ENCODE peak calls at places on chromosomes 11 and 22, in nine cellular contexts. Y is heart left ventricle, U is transverse colon, F is right lobe of liver, V is IMR-90, Q is stomach, Z is prostate gland, X is body of pancreas, D is ovary. W is an unnamed sample.

GRCh38 chr11:78961186-78961782 is 386.6 kb upstream of the NARS2 start:
- DNase-seq in D (no peak), Z (peak; percentile 44), X (peak; percentile 64), V (peak; percentile 46), Q (peak; percentile 28), Y (no peak), U (peak; percentile 31), F (no peak), W (peak; percentile 45)

GRCh38 chr11:38835986-38836385 is 2237.9 kb upstream of the RAG2 start:
- DNase-seq in V (no peak), D (no peak), X (no peak), Q (no peak), U (no peak), Y (no peak), F (no peak), Z (no peak), W (no peak)

GRCh38 chr11:95660038-95660437 is 129.5 kb downstream of the FAM76B start:
- DNase-seq in V (no peak), Z (no peak), D (no peak), Q (no peak), X (no peak), Y (no peak), F (no peak), U (no peak), W (no peak)

GRCh38 chr11:34263462-34264186 is 94.2 kb downstream of the ABTB2 start:
- DNase-seq in F (peak; percentile 77), V (peak; percentile 82), U (peak; percentile 79), Z (peak; percentile 73), X (peak; percentile 93), Y (peak; percentile 81), D (no peak), Q (peak; percentile 84), W (no peak)

GRCh38 chr11:78564037-78564888 is 10.4 kb downstream of the NARS2 start:
- DNase-seq in V (peak; percentile 76), F (no peak), X (peak; percentile 50), Q (no peak), Z (peak; percentile 68), U (peak; percentile 23), Y (no peak), D (no peak), W (peak; percentile 72)

GRCh38 chr11:38547464-38547863 is 1949.4 kb upstream of the RAG2 start:
- DNase-seq in Z (no peak), D (no peak), Y (no peak), U (no peak), Q (no peak), X (no peak), V (no peak), F (no peak), W (no peak)

GRCh38 chr22:42069801-42070516 is 653 bp downstream of the NAGA start:
- DNase-seq in X (no peak), Z (no peak), D (no peak), F (peak; percentile 42), Y (no peak), U (no peak), Q (no peak), V (no peak), W (peak; percentile 58)

GRCh38 chr11:57787205-57787604 is 25.6 kb downstream of the CTNND1 start:
- DNase-seq in Q (no peak), Z (no peak), V (no peak), Y (no peak), D (no peak), F (no peak), U (no peak), X (no peak), W (no peak)

GRCh38 chr22:49705216-49705600 is 122.5 kb downstream of the BRD1 start:
- DNase-seq in Z (no peak), F (peak; percentile 18), U (no peak), V (no peak), Y (no peak), Q (no peak), X (no peak), D (no peak), W (no peak)
- TF ChIP-seq POLR2A in Z (no peak), F (no peak), U (no peak), V (no peak), Y (no peak), Q (no peak), X (no peak), D (no peak), W (no peak)

GRCh38 chr11:65547446-65548125 is 10.6 kb downstream of the LTBP3 start:
- DNase-seq in U (no peak), V (no peak), Q (no peak), Z (no peak), D (no peak), X (no peak), F (no peak), Y (no peak), W (no peak)

GRCh38 chr11:65549088-65549487 is 9.1 kb downstream of the LTBP3 start:
- DNase-seq in Z (no peak), Q (no peak), V (no peak), D (no peak), F (no peak), Y (no peak), U (no peak), X (no peak), W (no peak)

GRCh38 chr11:65542738-65543390 is 15.3 kb downstream of the LTBP3 start:
- DNase-seq in Z (no peak), X (no peak), D (no peak), F (no peak), U (no peak), Q (no peak), Y (no peak), V (no peak), W (no peak)

GRCh38 chr11:65545853-65546216 is 12.3 kb downstream of the LTBP3 start:
- DNase-seq in V (no peak), F (no peak), U (no peak), X (peak; percentile 18), D (no peak), Y (no peak), Z (no peak), Q (no peak), W (no peak)

DNA sequence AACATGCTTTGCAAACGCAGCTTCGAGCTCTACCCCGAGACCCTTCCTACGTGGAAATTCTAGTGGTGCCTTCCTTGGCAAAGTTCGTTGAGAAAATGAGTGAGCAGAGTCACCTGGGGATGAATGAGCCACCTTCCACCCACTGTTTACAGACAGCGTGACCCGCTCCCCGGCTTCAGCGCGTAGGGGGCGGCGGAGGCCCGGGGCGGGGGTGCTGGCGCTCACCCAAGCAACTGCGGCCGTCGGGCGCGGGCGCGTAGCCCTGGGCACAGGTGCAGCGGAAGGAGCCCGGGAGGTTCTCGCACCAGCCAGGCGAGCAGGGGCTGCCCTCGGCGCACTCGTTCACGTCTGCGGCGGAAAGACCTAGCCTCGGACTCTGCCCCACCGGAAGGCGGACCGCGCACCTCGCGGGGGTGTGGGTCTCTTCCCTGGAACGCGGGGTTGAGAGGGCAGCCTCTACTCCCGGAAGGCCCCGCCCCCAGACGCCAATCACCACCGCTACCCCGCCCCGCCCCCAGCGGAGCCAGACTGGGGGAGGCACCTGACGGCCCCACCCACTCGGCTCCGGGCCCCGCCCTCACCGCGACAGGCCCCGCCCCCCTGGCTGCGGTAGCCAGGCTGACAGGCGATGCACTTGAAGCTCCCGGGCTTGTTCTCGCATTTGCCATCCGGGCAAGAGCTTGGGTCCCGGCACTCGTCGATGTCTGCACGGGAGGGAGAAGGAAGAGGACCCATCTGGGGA is 11.8 kb downstream of the LTBP3 start:
- DNase-seq in Y (peak; percentile 78), D (peak; percentile 73), F (peak; percentile 99), V (no peak), Q (peak; percentile 98), X (peak; percentile 96), Z (peak; percentile 94), U (peak; percentile 99), W (peak; percentile 92)
- TF ChIP-seq POLR2A in Y (no peak), D (no peak), F (peak; percentile 54), V (no peak), Q (no peak), X (no peak), Z (peak; percentile 48), U (peak; percentile 62), W (no peak)

DNA sequence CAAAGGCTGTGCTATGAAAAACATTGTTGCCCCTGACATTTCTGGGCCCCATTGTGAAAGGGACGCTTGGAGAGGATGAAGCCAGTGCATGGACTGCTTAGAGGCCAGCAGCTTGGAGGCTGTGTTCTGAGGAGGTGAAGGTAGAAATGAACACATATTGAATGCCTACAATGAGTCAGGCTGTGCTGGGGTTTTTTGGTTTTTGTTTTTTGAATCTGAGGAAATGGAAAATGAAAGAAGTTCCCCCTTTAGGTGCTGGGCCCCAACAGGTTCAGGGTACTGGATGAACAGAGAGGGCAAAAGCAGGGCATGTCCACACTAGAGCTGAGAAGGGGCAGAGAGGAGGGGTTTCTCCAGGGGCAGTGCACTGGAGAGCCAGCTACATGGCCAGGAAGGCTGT is 166.1 kb upstream of the API5 start:
- DNase-seq in U (no peak), Q (no peak), V (no peak), D (no peak), Y (no peak), X (no peak), Z (no peak), F (no peak), W (no peak)
- TF ChIP-seq POLR2A in U (no peak), Q (no peak), V (no peak), D (no peak), Y (no peak), X (no peak), Z (no peak), F (no peak), W (no peak)

GRCh38 chr22:46250783-46251125 is 661 bp upstream of the CDPF1 start:
- DNase-seq in Y (no peak), V (no peak), D (no peak), F (no peak), U (peak; percentile 38), Q (no peak), Z (no peak), X (no peak), W (peak; percentile 61)

GRCh38 chr22:46251816-46252380 is 1.8 kb upstream of the CDPF1 start:
- DNase-seq in V (no peak), U (no peak), Z (no peak), D (no peak), F (no peak), Q (no peak), X (no peak), Y (no peak), W (no peak)

GRCh38 chr22:46251266-46251665 is 1.2 kb upstream of the CDPF1 start:
- DNase-seq in U (no peak), V (no peak), F (no peak), Y (no peak), Q (no peak), D (no peak), Z (no peak), X (no peak), W (peak; percentile 42)

GRCh38 chr22:46247443-46247975 is 2.6 kb downstream of the CDPF1 start:
- DNase-seq in Q (no peak), V (no peak), Z (no peak), Y (no peak), U (no peak), X (no peak), D (no peak), F (no peak), W (no peak)

DNA sequence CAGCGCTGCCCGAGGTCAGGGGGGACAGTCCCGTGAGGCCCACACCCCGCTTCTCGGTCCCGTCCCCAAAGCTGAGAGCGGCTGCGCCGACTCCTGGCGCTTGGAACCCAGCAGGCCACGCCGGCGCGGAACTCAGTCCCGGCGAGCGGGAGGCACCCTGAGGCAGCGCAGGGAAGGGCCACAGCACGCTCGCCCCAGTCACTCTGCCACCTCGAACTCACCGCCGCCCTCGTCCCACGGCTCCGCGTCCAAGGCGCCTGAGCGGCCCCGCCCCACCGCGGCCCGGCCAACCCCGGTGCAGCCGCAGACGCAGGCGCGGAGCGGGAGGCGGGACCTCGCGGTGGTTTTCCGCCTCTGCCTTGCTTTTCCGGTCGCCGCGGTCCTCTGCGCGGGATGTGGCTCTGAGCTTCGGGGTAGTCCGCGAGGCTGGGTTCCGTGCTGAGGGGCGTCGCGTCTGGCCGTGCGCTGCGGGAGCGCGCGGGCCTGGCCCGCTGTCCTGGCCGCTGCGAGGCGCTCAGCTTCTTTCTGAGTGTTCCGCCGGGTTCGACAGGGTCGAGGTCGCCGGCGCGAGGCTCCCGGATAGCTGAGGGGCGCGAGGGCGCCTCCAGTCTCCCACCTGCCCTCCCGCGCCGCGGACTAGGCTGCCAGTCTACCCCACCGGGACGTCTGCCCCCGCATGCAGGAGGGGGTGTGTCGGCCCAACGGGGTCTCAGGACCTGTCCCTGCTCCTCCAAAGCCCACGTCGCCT is at the start of gene CDPF1:
- DNase-seq in F (peak; percentile 94), V (peak; percentile 75), U (peak; percentile 95), Q (peak; percentile 94), Z (peak; percentile 87), X (peak; percentile 91), D (peak; percentile 87), Y (peak; percentile 96), W (peak; percentile 95)
- TF ChIP-seq POLR2A in F (peak; percentile 94), V (peak; percentile 50), U (peak; percentile 84), Q (no peak), Z (peak; percentile 93), X (peak; percentile 71), D (peak; percentile 64), Y (peak; percentile 74), W (peak; percentile 97)